ENCODE peak calls at places on chromosomes 5 and 9, in eight cellular contexts. H is mammary epithelial cell; A is DND-41; V is effector memory CD4-positive, alpha-beta T cell; Q is Panc1; C is PC-3; X is breast epithelium; D is CD4-positive, CD25-positive, alpha-beta regulatory T cell. K is an unnamed sample. For H3K4me1 and H3K27me3, the result is how much of the 10 kb centered on the place peaks cover.

GRCh38 chr9:108297025-108297424 is 558.8 kb downstream of the ACTL7B start:
- DNase-seq in Q (no peak), V (no peak), C (no peak), X (no peak), A (no peak), D (no peak), H (peak), K (no peak)

GRCh38 chr5:124718376-124718775 is 28.1 kb downstream of the ZNF608 start:
- DNase-seq in V (no peak), H (peak), Q (no peak), C (peak), X (no peak), D (no peak), A (no peak), K (no peak)

GRCh38 chr9:94056442-94056974 is 27.8 kb upstream of the PTPDC1 start:
- DNase-seq in Q (no peak), A (no peak), D (no peak), C (no peak), X (no peak), H (peak), V (no peak), K (no peak)

GRCh38 chr5:171601266-171601881 is 181.9 kb downstream of the FGF18 start:
- DNase-seq in X (no peak), A (peak), Q (no peak), C (no peak), V (no peak), H (no peak), D (no peak), K (no peak)

GRCh38 chr5:112418412-112419049 is 546 bp downstream of the EPB41L4A start:
- DNase-seq in V (no peak), H (peak), C (no peak), Q (no peak), D (no peak), A (no peak), X (no peak), K (no peak)

GRCh38 chr5:6768590-6769230 is 55.5 kb downstream of the TENT4A start:
- DNase-seq in C (no peak), D (no peak), Q (no peak), A (no peak), H (no peak), X (no peak), V (no peak), K (no peak)

GRCh38 chr9:34373749-34374148 is 2.9 kb downstream of the MYORG start:
- DNase-seq in V (no peak), C (no peak), A (no peak), Q (no peak), D (no peak), X (no peak), H (no peak), K (no peak)

GRCh38 chr5:51398875-51399635 is 15.8 kb downstream of the ISL1 start:
- DNase-seq in A (no peak), V (no peak), X (no peak), C (no peak), D (no peak), Q (no peak), H (no peak), K (no peak)

GRCh38 chr9:134629586-134630392 is 11.8 kb upstream of the COL5A1 start:
- DNase-seq in V (no peak), A (no peak), Q (no peak), X (peak), C (no peak), D (no peak), H (no peak), K (no peak)

GRCh38 chr5:139105621-139106071 is 92.5 kb downstream of the SIL1 start:
- DNase-seq in V (no peak), H (no peak), C (no peak), Q (no peak), X (no peak), D (no peak), A (no peak), K (no peak)

GRCh38 chr9:138114501-138115245 is 237.1 kb downstream of the CACNA1B start:
- DNase-seq in C (no peak), V (no peak), D (no peak), A (no peak), Q (no peak), H (no peak), X (no peak), K (no peak)

GRCh38 chr5:26572486-26572885 is 465.9 kb downstream of the CDH9 start:
- DNase-seq in X (no peak), V (no peak), D (no peak), C (peak), H (no peak), A (no peak), Q (no peak), K (no peak)

GRCh38 chr9:90956026-90956810 is 154.6 kb downstream of the SYK start:
- DNase-seq in D (no peak), A (no peak), C (no peak), X (no peak), H (no peak), Q (no peak), V (no peak), K (no peak)

GRCh38 chr5:154038241-154038603 is 488 bp downstream of the FAM114A2 start:
- DNase-seq in H (no peak), V (no peak), D (peak), C (peak), X (no peak), A (peak), Q (no peak), K (peak)

GRCh38 chr5:133140311-133140710 is 88.5 kb downstream of the HSPA4 start:
- DNase-seq in H (no peak), V (no peak), Q (no peak), D (no peak), X (no peak), A (no peak), C (no peak), K (no peak)

GRCh38 chr5:102511666-102512065 is 12.9 kb upstream of the SLCO6A1 start:
- DNase-seq in C (peak), Q (no peak), X (no peak), V (no peak), H (no peak), A (no peak), D (no peak), K (no peak)

GRCh38 chr5:34695275-34696032 is 39.3 kb downstream of the RAI14 start:
- DNase-seq in D (peak), X (no peak), C (no peak), V (no peak), H (no peak), A (no peak), Q (no peak), K (no peak)
- H3K4me3 ChIP-seq in D (no peak), X (no peak), C (no peak), V (no peak), H (no peak), A (no peak), Q (no peak), K (no peak)

DNA sequence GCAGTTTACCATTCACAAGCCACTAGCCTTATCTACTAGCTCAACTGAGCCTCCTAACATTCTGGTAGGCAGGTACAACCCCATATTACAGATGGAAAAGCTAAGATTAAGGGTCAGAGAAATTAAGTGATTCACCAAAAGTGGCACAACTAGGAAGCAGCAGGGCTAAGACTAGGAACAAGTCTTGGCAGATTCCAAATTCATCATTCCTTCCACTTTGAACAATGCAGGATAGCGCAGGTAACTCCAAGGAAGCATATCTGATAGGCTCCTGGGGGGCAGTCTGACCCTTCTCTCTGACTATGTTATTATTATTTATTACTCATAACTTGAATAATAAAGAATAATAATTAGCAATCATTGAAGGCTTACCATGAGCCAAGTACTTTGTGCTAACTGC is 8.5 kb downstream of the HBEGF start:
- DNase-seq in H (peak), X (no peak), V (no peak), D (no peak), C (no peak), Q (no peak), A (no peak), K (no peak)
- H3K4me1 ChIP-seq in H (half or more), X (under half), V (under half), D (under half), C (under half), Q (under half), A (under half), K (under half)

DNA sequence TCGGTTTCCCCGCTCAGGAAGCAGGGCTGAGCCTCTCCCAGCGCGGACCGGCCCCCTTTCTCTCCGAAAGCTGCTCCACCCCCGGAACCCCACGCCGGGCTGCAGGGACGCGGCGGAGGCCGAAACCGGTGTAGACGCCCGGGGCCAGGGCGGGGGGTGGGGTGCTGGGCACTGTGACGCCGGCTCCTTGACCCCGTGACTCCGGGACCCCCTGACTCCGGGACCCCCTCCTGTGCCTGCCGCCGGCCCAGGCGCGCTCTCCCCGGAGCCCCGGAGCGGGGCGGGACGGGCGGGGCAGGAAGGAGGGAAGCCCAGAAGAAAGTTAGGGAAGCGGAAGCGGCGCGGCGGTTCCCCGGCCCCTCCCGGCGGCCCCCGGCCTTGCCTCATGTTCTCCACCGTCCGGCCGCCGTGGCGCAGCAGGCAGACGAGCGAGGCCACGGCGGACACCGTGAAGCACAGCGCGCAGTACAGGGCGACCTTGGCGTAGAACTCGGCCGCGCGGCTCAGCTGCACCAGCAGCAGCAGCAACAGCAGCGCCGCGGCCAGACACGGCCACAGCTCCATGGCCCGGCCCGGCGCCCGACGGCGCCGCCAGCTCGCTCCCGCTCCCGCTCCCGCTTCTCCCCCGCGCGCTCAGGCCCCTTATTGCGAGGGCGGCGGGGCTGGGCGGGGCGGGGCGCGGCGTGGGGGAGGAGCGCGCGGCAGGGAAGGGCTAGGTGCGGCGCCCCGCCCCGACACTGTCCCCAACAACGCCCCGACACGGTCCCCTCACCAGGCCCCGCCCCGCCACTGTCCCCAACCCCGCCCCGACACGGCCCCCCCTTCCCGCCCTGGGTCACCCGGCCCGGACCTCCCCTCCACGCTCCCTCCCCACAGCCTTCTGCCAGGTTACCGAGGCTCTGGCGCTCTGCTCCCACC is at the start of gene AGPAT2:
- DNase-seq in V (peak), Q (no peak), D (peak), C (peak), X (peak), A (peak), H (peak), K (peak)
- H3K27me3 ChIP-seq in V (under half), Q (under half), D (under half), C (under half), X (under half), A (under half), H (under half), K (under half)

DNA sequence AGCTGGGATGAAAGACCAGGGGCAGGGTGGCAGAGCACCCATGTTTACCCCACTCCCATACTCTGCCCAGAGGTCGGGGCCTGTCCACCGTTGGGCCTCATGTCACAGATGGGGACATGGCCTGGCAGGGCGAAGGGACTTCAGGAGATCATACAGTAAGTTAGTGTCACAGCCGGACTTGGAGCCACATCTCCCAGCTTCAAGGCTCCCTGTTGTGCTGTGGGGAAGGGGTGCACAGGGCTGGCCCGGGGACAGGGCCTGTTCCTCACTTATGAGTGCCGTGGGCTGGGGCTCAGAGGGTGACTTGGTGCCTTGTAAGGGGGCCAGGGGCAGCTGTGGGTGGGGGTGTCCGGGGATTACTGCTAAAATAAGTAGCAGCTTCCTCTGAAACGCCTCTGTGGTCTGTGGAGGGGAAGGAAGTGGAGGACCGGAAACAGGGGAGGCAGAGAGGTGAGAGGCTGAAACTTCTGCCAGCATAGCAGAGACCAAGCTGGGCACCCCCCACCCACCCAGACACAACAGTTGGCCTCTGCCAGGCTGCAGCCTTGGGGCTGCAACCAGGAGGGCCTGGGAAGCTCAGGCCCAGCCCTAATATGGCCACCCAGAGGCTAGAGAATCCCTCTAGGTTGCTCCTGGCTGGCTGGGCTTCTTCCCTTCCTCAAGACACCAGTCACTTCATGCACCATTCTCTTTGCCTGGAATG is 41.1 kb upstream of the NEK6 start:
- DNase-seq in X (peak), D (peak), C (no peak), Q (no peak), V (peak), H (no peak), A (peak), K (no peak)
- H3K4me3 ChIP-seq in X (no peak), D (peak), C (no peak), Q (no peak), V (peak), H (no peak), A (no peak), K (peak)

GRCh38 chr9:130110596-130111021 is 56.9 kb downstream of the GPR107 start:
- DNase-seq in H (no peak), C (no peak), X (no peak), V (no peak), Q (no peak), D (no peak), A (no peak), K (no peak)
- H3K4me1 ChIP-seq in H (under half), C (under half), X (under half), V (under half), Q (under half), D (under half), A (under half), K (under half)

DNA sequence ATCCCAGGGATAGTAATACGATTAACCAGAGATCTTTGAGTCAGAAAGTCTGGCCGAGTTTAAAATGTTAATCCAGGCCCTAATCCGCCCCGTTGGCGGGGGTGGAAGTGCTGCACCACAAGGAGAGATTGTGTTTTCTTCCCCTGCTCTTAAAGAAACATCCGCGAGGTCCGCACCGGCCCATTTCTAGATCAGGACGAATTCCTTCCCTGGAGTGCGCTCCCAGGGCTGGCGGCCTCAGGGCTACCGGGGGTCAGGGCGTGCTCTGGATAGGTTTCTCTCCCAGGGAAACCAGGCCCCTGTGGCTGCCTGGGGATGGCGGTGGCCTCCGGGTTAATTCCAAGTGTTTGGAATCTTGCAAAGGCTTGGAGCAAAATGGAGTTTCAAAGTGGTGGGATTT is 9.4 kb upstream of the NEUROG1 start:
- DNase-seq in H (no peak), D (no peak), Q (no peak), X (no peak), A (no peak), V (no peak), C (no peak), K (no peak)
- H3K27me3 ChIP-seq in H (under half), D (under half), Q (under half), X (under half), A (half or more), V (under half), C (under half), K (under half)

K was measured in CD8-positive, alpha-beta memory T cell.